ENCODE peak calls at places on chromosomes 7 and 10, in seven cellular contexts. J is cardiac muscle cell; R is H7; N is stimulated activated CD8-positive, alpha-beta memory T cell treated with anti-CD3 and anti-CD28 coated beads, Interleukin-2, amount 100 ng/mL, for 1 hour; W is fibroblast of the aortic adventitia; T is A172; Y is IMR-90. V is an unnamed sample.

GRCh38 chr10:110610308-110610774 is 33.8 kb upstream of the RBM20 start:
- DNase-seq in W (peak; percentile 64), Y (peak; percentile 49), J (peak; percentile 72), N (peak; percentile 14), R (peak; percentile 66), T (peak; percentile 63), V (peak; percentile 94)

GRCh38 chr7:134114992-134115391 is 12.1 kb upstream of the LRGUK start:
- DNase-seq in T (no peak), N (no peak), W (no peak), Y (no peak), J (no peak), R (no peak), V (no peak)

GRCh38 chr10:117597216-117597615 is 54.7 kb downstream of the EMX2 start:
- DNase-seq in N (no peak), R (no peak), Y (no peak), J (no peak), T (no peak), W (no peak), V (no peak)

GRCh38 chr10:100825325-100825875 is 80.0 kb downstream of the PAX2 start:
- DNase-seq in R (peak; percentile 68), N (no peak), W (no peak), Y (no peak), J (no peak), T (no peak), V (no peak)

GRCh38 chr7:38327597-38327996 is 54.2 kb upstream of the TARP start:
- DNase-seq in R (no peak), Y (no peak), N (no peak), T (no peak), W (no peak), J (no peak), V (no peak)

GRCh38 chr7:19113001-19113349 is 4.5 kb downstream of the TWIST1 start:
- DNase-seq in W (no peak), Y (no peak), T (no peak), R (no peak), J (no peak), N (no peak), V (no peak)

GRCh38 chr7:127962589-127963361 is 68.5 kb downstream of the LRRC4 start:
- DNase-seq in J (no peak), R (no peak), Y (no peak), W (no peak), T (no peak), N (no peak), V (no peak)

GRCh38 chr10:13716161-13717071 is 129.7 kb downstream of the PRPF18 start:
- DNase-seq in N (no peak), J (no peak), Y (peak; percentile 96), W (peak; percentile 94), T (peak; percentile 66), R (no peak), V (no peak)

GRCh38 chr7:47352394-47352968 is 229.4 kb downstream of the TNS3 start:
- DNase-seq in W (no peak), N (no peak), J (no peak), T (no peak), Y (no peak), R (no peak), V (no peak)

GRCh38 chr7:25196132-25196896 is 32.0 kb downstream of the NPVF start:
- DNase-seq in N (no peak), R (no peak), W (peak; percentile 50), J (no peak), T (no peak), Y (no peak), V (no peak)

GRCh38 chr10:119336599-119336998 is 129.2 kb downstream of the GRK5 start:
- DNase-seq in Y (no peak), W (no peak), N (no peak), J (peak; percentile 55), T (no peak), R (no peak), V (no peak)

GRCh38 chr10:97849101-97849490 is 547 bp upstream of the GOLGA7B start:
- DNase-seq in W (no peak), T (no peak), N (no peak), Y (no peak), J (no peak), R (no peak), V (peak; percentile 41)

GRCh38 chr7:78779788-78780187 is 673.7 kb downstream of the MAGI2 start:
- DNase-seq in N (no peak), W (no peak), R (peak; percentile 8), J (no peak), Y (no peak), T (no peak), V (peak; percentile 42)

GRCh38 chr7:133741078-133741477 is 386.1 kb upstream of the LRGUK start:
- DNase-seq in T (no peak), N (no peak), Y (no peak), J (no peak), W (no peak), R (no peak), V (no peak)

GRCh38 chr10:87660484-87661133 is 931 bp downstream of the PAPSS2 start:
- DNase-seq in Y (peak; percentile 79), N (no peak), J (no peak), W (peak; percentile 79), R (no peak), T (peak; percentile 59), V (no peak)

GRCh38 chr10:31317652-31318381 is 1.2 kb upstream of the ZEB1 start:
- DNase-seq in N (no peak), T (no peak), Y (no peak), W (no peak), R (no peak), J (no peak), V (no peak)

GRCh38 chr10:50992972-50993766 is 81.1 kb upstream of the PRKG1 start:
- DNase-seq in T (no peak), J (peak; percentile 65), W (peak; percentile 86), N (no peak), R (no peak), Y (peak; percentile 88), V (no peak)

GRCh38 chr10:128211064-128211504 is 84.9 kb upstream of the MKI67 start:
- DNase-seq in J (no peak), R (peak; percentile 78), Y (no peak), W (no peak), N (no peak), T (no peak), V (peak; percentile 33)

GRCh38 chr7:44078521-44078920 is 3.8 kb downstream of the POLM start:
- DNase-seq in T (no peak), Y (no peak), J (no peak), W (no peak), N (no peak), R (no peak), V (no peak)

GRCh38 chr10:59708816-59709471 is 706 bp downstream of the SLC16A9 start:
- DNase-seq in Y (no peak), J (peak; percentile 64), T (no peak), R (peak; percentile 83), N (no peak), W (no peak), V (peak; percentile 68)

GRCh38 chr7:14184292-14184864 is 194.9 kb upstream of the ETV1 start:
- DNase-seq in W (no peak), T (no peak), J (no peak), Y (no peak), N (no peak), R (no peak), V (no peak)

GRCh38 chr10:24254180-24254579 is 45.2 kb downstream of the KIAA1217 start:
- DNase-seq in W (peak; percentile 71), T (no peak), Y (peak; percentile 40), J (no peak), N (no peak), R (no peak), V (no peak)

GRCh38 chr10:32055478-32056135 is 618 bp downstream of the KIF5B start:
- DNase-seq in Y (peak; percentile 41), T (peak; percentile 42), W (peak; percentile 52), N (peak; percentile 31), J (peak; percentile 88), R (peak; percentile 79), V (peak; percentile 79)

GRCh38 chr7:151007469-151007898 is 16.7 kb downstream of the NOS3 start:
- DNase-seq in R (peak; percentile 53), Y (no peak), J (no peak), T (no peak), W (peak; percentile 47), N (no peak), V (no peak)